ENCODE peak calls at places on chromosomes 7 and 10, in seven cellular contexts. One of them, this sample, is unnamed. For H3K27me3, the result is how much of the 10 kb centered on the place peaks cover.

GRCh38 chr7:124276005-124276606 is 243.2 kb upstream of the TMEM229A start:
- DNase-seq in CD4-positive, alpha-beta memory T cell: no peak
- DNase-seq in AG04450: no peak
- DNase-seq in CD8-positive, alpha-beta T cell: no peak
- DNase-seq in H9: peak
- DNase-seq in stomach: no peak
- DNase-seq in tibial nerve: peak
- DNase-seq in this sample: no peak

GRCh38 chr10:59470570-59470969 is 108.2 kb upstream of the FAM13C start:
- DNase-seq in CD4-positive, alpha-beta memory T cell: no peak
- DNase-seq in AG04450: no peak
- DNase-seq in CD8-positive, alpha-beta T cell: no peak
- DNase-seq in H9: peak
- DNase-seq in stomach: no peak
- DNase-seq in tibial nerve: no peak
- DNase-seq in this sample: no peak

GRCh38 chr10:97011397-97011796 is 174.4 kb downstream of the SLIT1 start:
- DNase-seq in CD4-positive, alpha-beta memory T cell: no peak
- DNase-seq in AG04450: no peak
- DNase-seq in CD8-positive, alpha-beta T cell: no peak
- DNase-seq in H9: peak
- DNase-seq in stomach: no peak
- DNase-seq in tibial nerve: no peak
- DNase-seq in this sample: no peak

GRCh38 chr7:120877706-120878105 is 19.8 kb upstream of the TSPAN12 start:
- DNase-seq in CD4-positive, alpha-beta memory T cell: no peak
- DNase-seq in AG04450: no peak
- DNase-seq in CD8-positive, alpha-beta T cell: no peak
- DNase-seq in H9: no peak
- DNase-seq in stomach: no peak
- DNase-seq in tibial nerve: no peak
- DNase-seq in this sample: no peak

GRCh38 chr10:108629843-108630242 is 1293.5 kb downstream of the XPNPEP1 start:
- DNase-seq in CD4-positive, alpha-beta memory T cell: no peak
- DNase-seq in AG04450: no peak
- DNase-seq in CD8-positive, alpha-beta T cell: no peak
- DNase-seq in H9: no peak
- DNase-seq in stomach: no peak
- DNase-seq in tibial nerve: no peak
- DNase-seq in this sample: no peak

GRCh38 chr10:98098247-98098646 is 36.2 kb upstream of the R3HCC1L start:
- DNase-seq in CD4-positive, alpha-beta memory T cell: no peak
- DNase-seq in AG04450: no peak
- DNase-seq in CD8-positive, alpha-beta T cell: no peak
- DNase-seq in H9: no peak
- DNase-seq in stomach: no peak
- DNase-seq in tibial nerve: no peak
- DNase-seq in this sample: no peak

GRCh38 chr10:88165849-88166271 is 302.4 kb downstream of the PTEN start:
- DNase-seq in CD4-positive, alpha-beta memory T cell: no peak
- DNase-seq in AG04450: no peak
- DNase-seq in CD8-positive, alpha-beta T cell: no peak
- DNase-seq in H9: no peak
- DNase-seq in stomach: no peak
- DNase-seq in tibial nerve: no peak
- DNase-seq in this sample: no peak

GRCh38 chr10:49123981-49124920 is 8.9 kb upstream of the VSTM4 start:
- DNase-seq in CD4-positive, alpha-beta memory T cell: no peak
- DNase-seq in AG04450: no peak
- DNase-seq in CD8-positive, alpha-beta T cell: no peak
- DNase-seq in H9: no peak
- DNase-seq in stomach: no peak
- DNase-seq in tibial nerve: no peak
- DNase-seq in this sample: no peak

GRCh38 chr10:4812952-4813351 is 13.1 kb upstream of the AKR1E2 start:
- DNase-seq in CD4-positive, alpha-beta memory T cell: no peak
- DNase-seq in AG04450: peak
- DNase-seq in CD8-positive, alpha-beta T cell: no peak
- DNase-seq in H9: no peak
- DNase-seq in stomach: no peak
- DNase-seq in tibial nerve: no peak
- DNase-seq in this sample: no peak

GRCh38 chr10:100829103-100829870 is 83.5 kb upstream of the SLF2 start:
- DNase-seq in CD4-positive, alpha-beta memory T cell: no peak
- DNase-seq in AG04450: no peak
- DNase-seq in CD8-positive, alpha-beta T cell: no peak
- DNase-seq in H9: no peak
- DNase-seq in stomach: no peak
- DNase-seq in tibial nerve: no peak
- DNase-seq in this sample: no peak

GRCh38 chr10:42875388-42875755 is 92.8 kb downstream of the BMS1 start:
- DNase-seq in CD4-positive, alpha-beta memory T cell: no peak
- DNase-seq in AG04450: no peak
- DNase-seq in CD8-positive, alpha-beta T cell: no peak
- DNase-seq in H9: no peak
- DNase-seq in stomach: no peak
- DNase-seq in tibial nerve: no peak
- DNase-seq in this sample: no peak

GRCh38 chr7:36207451-36208291 is 54.6 kb downstream of the EEPD1 start:
- DNase-seq in CD4-positive, alpha-beta memory T cell: peak
- DNase-seq in AG04450: peak
- DNase-seq in CD8-positive, alpha-beta T cell: no peak
- DNase-seq in H9: no peak
- DNase-seq in stomach: peak
- DNase-seq in tibial nerve: peak
- DNase-seq in this sample: peak

GRCh38 chr7:5550831-5551230 is 127.2 kb upstream of the TNRC18 start:
- DNase-seq in CD4-positive, alpha-beta memory T cell: no peak
- DNase-seq in AG04450: no peak
- DNase-seq in CD8-positive, alpha-beta T cell: no peak
- DNase-seq in H9: no peak
- DNase-seq in stomach: no peak
- DNase-seq in tibial nerve: no peak
- DNase-seq in this sample: no peak

GRCh38 chr7:5557920-5558401 is 134.3 kb upstream of the TNRC18 start:
- DNase-seq in CD4-positive, alpha-beta memory T cell: no peak
- DNase-seq in AG04450: no peak
- DNase-seq in CD8-positive, alpha-beta T cell: no peak
- DNase-seq in H9: no peak
- DNase-seq in stomach: peak
- DNase-seq in tibial nerve: peak
- DNase-seq in this sample: no peak

GRCh38 chr7:5552123-5552522 is 128.5 kb upstream of the TNRC18 start:
- DNase-seq in CD4-positive, alpha-beta memory T cell: no peak
- DNase-seq in AG04450: no peak
- DNase-seq in CD8-positive, alpha-beta T cell: no peak
- DNase-seq in H9: no peak
- DNase-seq in stomach: no peak
- DNase-seq in tibial nerve: no peak
- DNase-seq in this sample: no peak

GRCh38 chr7:5553298-5553877 is 129.8 kb upstream of the TNRC18 start:
- DNase-seq in CD4-positive, alpha-beta memory T cell: no peak
- DNase-seq in AG04450: no peak
- DNase-seq in CD8-positive, alpha-beta T cell: no peak
- DNase-seq in H9: no peak
- DNase-seq in stomach: peak
- DNase-seq in tibial nerve: no peak
- DNase-seq in this sample: no peak

GRCh38 chr7:5554287-5554785 is 130.7 kb upstream of the TNRC18 start:
- DNase-seq in CD4-positive, alpha-beta memory T cell: no peak
- DNase-seq in AG04450: no peak
- DNase-seq in CD8-positive, alpha-beta T cell: no peak
- DNase-seq in H9: no peak
- DNase-seq in stomach: no peak
- DNase-seq in tibial nerve: no peak
- DNase-seq in this sample: no peak
- H3K27me3 ChIP-seq in CD4-positive, alpha-beta memory T cell: under half
- H3K27me3 ChIP-seq in AG04450: under half
- H3K27me3 ChIP-seq in CD8-positive, alpha-beta T cell: under half
- H3K27me3 ChIP-seq in H9: under half
- H3K27me3 ChIP-seq in stomach: under half
- H3K27me3 ChIP-seq in tibial nerve: under half
- H3K27me3 ChIP-seq in this sample: under half

GRCh38 chr7:134618756-134619530 is 27.7 kb upstream of the BPGM start:
- DNase-seq in CD4-positive, alpha-beta memory T cell: no peak
- DNase-seq in AG04450: no peak
- DNase-seq in CD8-positive, alpha-beta T cell: no peak
- DNase-seq in H9: no peak
- DNase-seq in stomach: no peak
- DNase-seq in tibial nerve: no peak
- DNase-seq in this sample: no peak

GRCh38 chr7:134611611-134612151 is 35.0 kb upstream of the BPGM start:
- DNase-seq in CD4-positive, alpha-beta memory T cell: no peak
- DNase-seq in AG04450: no peak
- DNase-seq in CD8-positive, alpha-beta T cell: no peak
- DNase-seq in H9: no peak
- DNase-seq in stomach: no peak
- DNase-seq in tibial nerve: no peak
- DNase-seq in this sample: no peak

GRCh38 chr7:134616611-134617010 is 30.0 kb upstream of the BPGM start:
- DNase-seq in CD4-positive, alpha-beta memory T cell: no peak
- DNase-seq in AG04450: no peak
- DNase-seq in CD8-positive, alpha-beta T cell: no peak
- DNase-seq in H9: no peak
- DNase-seq in stomach: no peak
- DNase-seq in tibial nerve: no peak
- DNase-seq in this sample: no peak

GRCh38 chr7:134612197-134612596 is 34.5 kb upstream of the BPGM start:
- DNase-seq in CD4-positive, alpha-beta memory T cell: no peak
- DNase-seq in AG04450: no peak
- DNase-seq in CD8-positive, alpha-beta T cell: no peak
- DNase-seq in H9: no peak
- DNase-seq in stomach: no peak
- DNase-seq in tibial nerve: no peak
- DNase-seq in this sample: no peak

GRCh38 chr7:134613623-134614347 is 32.9 kb upstream of the BPGM start:
- DNase-seq in CD4-positive, alpha-beta memory T cell: no peak
- DNase-seq in AG04450: peak
- DNase-seq in CD8-positive, alpha-beta T cell: no peak
- DNase-seq in H9: no peak
- DNase-seq in stomach: no peak
- DNase-seq in tibial nerve: peak
- DNase-seq in this sample: no peak
- H3K27ac ChIP-seq in CD4-positive, alpha-beta memory T cell: no peak
- H3K27ac ChIP-seq in AG04450: peak
- H3K27ac ChIP-seq in CD8-positive, alpha-beta T cell: no peak
- H3K27ac ChIP-seq in H9: no peak
- H3K27ac ChIP-seq in stomach: no peak
- H3K27ac ChIP-seq in tibial nerve: no peak
- H3K27ac ChIP-seq in this sample: no peak

GRCh38 chr7:29077854-29078253 is 68.5 kb downstream of the CPVL start:
- DNase-seq in CD4-positive, alpha-beta memory T cell: no peak
- DNase-seq in AG04450: no peak
- DNase-seq in CD8-positive, alpha-beta T cell: no peak
- DNase-seq in H9: no peak
- DNase-seq in stomach: no peak
- DNase-seq in tibial nerve: no peak
- DNase-seq in this sample: no peak
- H3K27me3 ChIP-seq in CD4-positive, alpha-beta memory T cell: under half
- H3K27me3 ChIP-seq in AG04450: under half
- H3K27me3 ChIP-seq in CD8-positive, alpha-beta T cell: under half
- H3K27me3 ChIP-seq in H9: under half
- H3K27me3 ChIP-seq in stomach: under half
- H3K27me3 ChIP-seq in tibial nerve: under half
- H3K27me3 ChIP-seq in this sample: under half

DNA sequence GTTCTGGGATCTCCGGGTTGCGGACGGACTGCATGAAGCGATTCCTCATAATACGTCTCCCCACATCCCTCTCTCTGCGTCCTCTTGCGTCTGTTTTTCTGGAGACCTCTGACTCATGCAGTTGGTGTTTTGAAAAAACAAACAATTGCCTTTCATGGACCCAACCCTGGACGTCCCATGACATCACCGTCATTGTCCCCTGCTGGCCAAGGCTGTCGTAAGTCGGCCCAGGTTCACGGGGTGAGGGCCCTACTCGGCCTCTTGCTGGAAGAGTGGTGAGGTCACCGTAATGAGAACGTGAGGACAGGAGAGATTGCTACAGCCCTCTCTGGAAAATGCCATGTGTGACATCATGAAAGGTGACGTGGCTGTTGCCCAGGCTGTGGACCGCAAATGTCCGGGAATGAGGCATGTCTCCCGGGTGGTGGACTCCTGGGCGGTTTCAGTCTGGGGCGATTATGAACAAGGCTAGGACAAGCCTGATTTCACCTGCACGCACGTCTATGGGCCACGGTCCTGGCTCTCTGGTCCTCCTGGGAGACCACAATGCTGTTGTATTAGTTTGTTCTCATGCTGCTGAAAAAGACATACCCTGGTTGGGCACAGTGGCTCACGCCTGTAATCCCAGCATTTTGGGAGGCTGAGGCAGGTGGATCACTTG is 9.8 kb upstream of the MAFK start:
- DNase-seq in CD4-positive, alpha-beta memory T cell: no peak
- DNase-seq in AG04450: peak
- DNase-seq in CD8-positive, alpha-beta T cell: no peak
- DNase-seq in H9: no peak
- DNase-seq in stomach: no peak
- DNase-seq in tibial nerve: no peak
- DNase-seq in this sample: no peak
- H3K27ac ChIP-seq in CD4-positive, alpha-beta memory T cell: no peak
- H3K27ac ChIP-seq in AG04450: no peak
- H3K27ac ChIP-seq in CD8-positive, alpha-beta T cell: no peak
- H3K27ac ChIP-seq in H9: no peak
- H3K27ac ChIP-seq in stomach: no peak
- H3K27ac ChIP-seq in tibial nerve: no peak
- H3K27ac ChIP-seq in this sample: no peak

GRCh38 chr7:139066315-139066714 is 30.5 kb upstream of the ZC3HAV1L start:
- DNase-seq in CD4-positive, alpha-beta memory T cell: no peak
- DNase-seq in AG04450: no peak
- DNase-seq in CD8-positive, alpha-beta T cell: no peak
- DNase-seq in H9: no peak
- DNase-seq in stomach: no peak
- DNase-seq in tibial nerve: no peak
- DNase-seq in this sample: no peak
- H3K27me3 ChIP-seq in CD4-positive, alpha-beta memory T cell: under half
- H3K27me3 ChIP-seq in AG04450: under half
- H3K27me3 ChIP-seq in CD8-positive, alpha-beta T cell: under half
- H3K27me3 ChIP-seq in H9: under half
- H3K27me3 ChIP-seq in stomach: under half
- H3K27me3 ChIP-seq in tibial nerve: under half
- H3K27me3 ChIP-seq in this sample: under half

DNA sequence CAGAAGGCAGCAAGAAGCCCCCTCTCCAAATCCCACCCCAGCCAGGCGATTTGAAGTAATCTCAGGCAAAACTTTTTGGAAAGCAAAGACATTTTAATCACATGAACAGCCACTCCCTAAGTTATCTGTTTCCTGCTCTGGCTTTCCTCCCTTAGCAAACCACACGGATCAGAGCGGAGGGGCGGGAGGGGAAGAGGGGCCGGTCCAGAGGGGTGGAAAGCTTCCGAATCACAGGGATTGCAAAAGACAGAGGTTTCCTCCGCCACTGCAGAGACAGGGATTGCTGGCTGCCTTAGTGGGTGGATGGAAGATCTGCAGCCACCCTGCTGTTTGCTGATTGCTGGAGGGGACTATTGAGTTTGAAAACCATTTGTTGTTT is 41.2 kb downstream of the ZCCHC24 start:
- DNase-seq in CD4-positive, alpha-beta memory T cell: no peak
- DNase-seq in AG04450: peak
- DNase-seq in CD8-positive, alpha-beta T cell: no peak
- DNase-seq in H9: no peak
- DNase-seq in stomach: peak
- DNase-seq in tibial nerve: peak
- DNase-seq in this sample: no peak
- H3K27ac ChIP-seq in CD4-positive, alpha-beta memory T cell: no peak
- H3K27ac ChIP-seq in AG04450: peak
- H3K27ac ChIP-seq in CD8-positive, alpha-beta T cell: no peak
- H3K27ac ChIP-seq in H9: no peak
- H3K27ac ChIP-seq in stomach: no peak
- H3K27ac ChIP-seq in tibial nerve: peak
- H3K27ac ChIP-seq in this sample: no peak

GRCh38 chr7:70756789-70757188 is 375.2 kb upstream of the GALNT17 start:
- DNase-seq in CD4-positive, alpha-beta memory T cell: no peak
- DNase-seq in AG04450: no peak
- DNase-seq in CD8-positive, alpha-beta T cell: no peak
- DNase-seq in H9: no peak
- DNase-seq in stomach: no peak
- DNase-seq in tibial nerve: no peak
- DNase-seq in this sample: no peak
- H3K27me3 ChIP-seq in CD4-positive, alpha-beta memory T cell: under half
- H3K27me3 ChIP-seq in AG04450: under half
- H3K27me3 ChIP-seq in CD8-positive, alpha-beta T cell: under half
- H3K27me3 ChIP-seq in H9: under half
- H3K27me3 ChIP-seq in stomach: under half
- H3K27me3 ChIP-seq in tibial nerve: under half
- H3K27me3 ChIP-seq in this sample: under half

This sample was measured in effector memory CD4-positive, alpha-beta T cell.